ENCODE peak calls at places on chromosomes 16 and 17, in five cellular contexts. Z, W, E, Y and O are unnamed samples.

GRCh38 chr17:69223809-69224208 is 4.8 kb downstream of the ABCA10 start:
- DNase-seq in Y (peak), W (peak), E (no peak), Z (no peak), O (no peak)

GRCh38 chr16:12419151-12419550 is 384.5 kb downstream of the CPPED1 start:
- DNase-seq in E (no peak), Y (no peak), Z (no peak), W (no peak), O (no peak)

GRCh38 chr16:21158208-21159110 is at the start of gene LDAF1:
- DNase-seq in Y (no peak), E (peak), W (no peak), Z (peak), O (peak)

GRCh38 chr17:1492249-1493206 is at the start of gene MYO1C:
- DNase-seq in Y (no peak), E (no peak), Z (no peak), W (no peak), O (no peak)

GRCh38 chr17:74520790-74521480 is 10.3 kb downstream of the CD300LB start:
- DNase-seq in Y (no peak), E (peak), Z (no peak), W (no peak), O (peak)

GRCh38 chr17:81980752-81981239 is 3.4 kb downstream of the ASPSCR1 start:
- DNase-seq in W (no peak), Z (no peak), E (no peak), Y (no peak), O (no peak)

GRCh38 chr16:70430667-70431536 is 8.0 kb downstream of the ST3GAL2 start:
- DNase-seq in Z (no peak), E (no peak), W (no peak), Y (no peak), O (no peak)

GRCh38 chr17:10266477-10266876 is 68.1 kb upstream of the GAS7 start:
- DNase-seq in W (no peak), Y (no peak), Z (no peak), E (no peak), O (no peak)

GRCh38 chr17:27379863-27380533 is 76.2 kb upstream of the KSR1 start:
- DNase-seq in Z (peak), E (peak), Y (no peak), W (no peak), O (no peak)

GRCh38 chr17:16953347-16953746 is 18.6 kb downstream of the TNFRSF13B start:
- DNase-seq in Z (no peak), E (peak), Y (no peak), W (no peak), O (no peak)
- TF ChIP-seq CTCF in Z (no peak), E (no peak), Y (no peak), W (no peak), O (no peak)

GRCh38 chr16:78227855-78228254 is 128.4 kb downstream of the WWOX start:
- DNase-seq in E (no peak), Y (no peak), Z (no peak), W (no peak), O (no peak)
- TF ChIP-seq CTCF in E (no peak), Y (no peak), Z (peak), W (no peak), O (peak)

GRCh38 chr17:44218344-44219125 is 940 bp downstream of the UBTF start:
- DNase-seq in E (no peak), Z (peak), W (peak), Y (peak), O (peak)

GRCh38 chr17:44220211-44221071 is 966 bp upstream of the UBTF start:
- DNase-seq in W (no peak), E (no peak), Z (no peak), Y (no peak), O (no peak)

GRCh38 chr17:44221072-44221861 is 1.8 kb upstream of the UBTF start:
- DNase-seq in Z (peak), W (no peak), Y (no peak), E (peak), O (peak)

GRCh38 chr17:44219126-44219635 is 294 bp downstream of the UBTF start:
- DNase-seq in Y (no peak), W (no peak), Z (peak), E (no peak), O (peak)

DNA sequence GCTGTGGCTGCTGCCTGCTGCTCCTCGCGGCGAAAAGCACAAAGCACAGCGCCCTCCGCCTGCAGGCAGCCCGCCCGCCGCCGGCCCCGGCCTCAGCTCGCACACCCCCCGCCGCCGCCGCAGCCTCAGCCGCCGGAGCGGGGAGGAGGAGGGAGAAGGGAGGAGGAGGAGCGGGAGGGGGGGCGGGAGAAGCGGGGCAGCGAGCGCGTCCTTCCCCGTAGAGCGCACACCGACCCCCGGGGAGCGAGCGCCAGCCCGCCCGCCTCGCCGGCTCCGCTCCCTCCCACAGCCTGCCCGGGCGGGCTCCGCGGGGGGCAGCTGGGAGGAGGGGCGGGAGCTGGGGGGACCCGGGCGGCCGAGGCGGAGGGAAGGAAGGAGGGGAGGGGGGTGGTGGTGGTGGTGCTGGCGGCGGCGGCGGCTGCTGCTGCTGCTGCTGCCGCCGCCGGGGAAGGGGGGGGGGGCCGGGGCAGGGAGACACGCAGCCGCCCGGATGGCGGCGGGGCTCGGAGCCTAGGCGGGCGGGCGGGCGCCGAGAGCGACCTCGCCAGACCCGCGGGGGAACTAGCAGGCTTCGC is at the start of gene UBTF:
- DNase-seq in W (no peak), Y (no peak), E (no peak), Z (peak), O (no peak)
- TF ChIP-seq CTCF in W (no peak), Y (no peak), E (no peak), Z (no peak), O (no peak)

DNA sequence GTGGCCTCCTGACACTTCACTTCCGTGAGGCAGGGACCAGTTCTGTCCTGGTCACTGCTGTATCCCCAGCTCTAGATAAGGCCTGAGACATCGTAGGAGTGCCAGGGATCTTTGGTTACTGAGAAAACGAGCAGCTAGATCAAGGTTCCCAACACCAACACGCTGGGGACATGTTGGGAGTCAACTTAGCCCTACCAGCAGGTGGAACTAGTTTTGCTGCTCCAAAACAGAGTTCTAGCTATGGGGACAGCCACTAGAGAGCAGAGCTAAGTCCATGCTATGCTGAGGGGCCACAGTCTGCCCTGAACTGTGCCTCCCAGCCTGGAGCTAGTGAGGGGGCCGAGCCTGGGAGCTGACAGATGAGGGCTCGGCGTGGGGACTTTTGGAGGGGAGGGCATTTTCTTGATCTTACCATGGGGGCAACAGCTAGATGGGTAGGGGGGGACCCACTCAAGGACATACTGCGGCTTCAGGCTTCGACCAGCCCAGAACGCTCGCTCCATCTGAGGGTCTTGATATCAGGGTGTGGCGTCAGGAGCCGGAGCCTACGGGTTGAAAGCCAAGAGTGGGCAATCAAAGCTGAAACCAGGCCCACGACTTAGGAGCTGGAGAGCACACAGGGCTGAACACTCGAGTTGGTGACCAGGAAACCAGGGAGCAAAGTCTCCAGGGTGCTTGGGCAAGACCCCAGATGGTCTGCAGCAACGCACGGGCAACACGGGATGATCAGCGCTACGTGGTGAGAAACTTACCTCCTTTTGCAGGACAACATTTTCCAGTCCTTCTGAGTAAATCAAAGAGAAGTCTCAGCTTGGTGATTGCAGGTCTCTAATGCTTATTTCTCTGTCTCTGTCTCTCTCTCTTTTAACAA is 13.4 kb downstream of the SNX20 start:
- DNase-seq in Y (no peak), Z (no peak), E (no peak), W (no peak), O (no peak)
- TF ChIP-seq CTCF in Y (no peak), Z (peak), E (no peak), W (no peak), O (no peak)

GRCh38 chr16:10935491-10935890 is 6.8 kb downstream of the DEXI start:
- DNase-seq in Z (no peak), E (no peak), Y (no peak), W (no peak), O (no peak)

GRCh38 chr16:10934325-10935107 is 7.8 kb downstream of the DEXI start:
- DNase-seq in W (no peak), Z (no peak), Y (no peak), E (no peak), O (no peak)

GRCh38 chr16:10932959-10933710 is 9.1 kb downstream of the DEXI start:
- DNase-seq in Y (no peak), Z (no peak), E (no peak), W (no peak), O (no peak)

GRCh38 chr16:10931977-10932632 is 10.2 kb downstream of the DEXI start:
- DNase-seq in Z (no peak), Y (no peak), W (no peak), E (no peak), O (no peak)

GRCh38 chr16:10933865-10934264 is 8.4 kb downstream of the DEXI start:
- DNase-seq in Z (no peak), W (no peak), Y (no peak), E (no peak), O (no peak)
- TF ChIP-seq CTCF in Z (no peak), W (no peak), Y (no peak), E (no peak), O (no peak)

GRCh38 chr16:57945740-57946138 is 25.2 kb downstream of the CNGB1 start:
- DNase-seq in Z (no peak), Y (no peak), W (no peak), E (no peak), O (no peak)
- TF ChIP-seq CTCF in Z (no peak), Y (no peak), W (peak), E (no peak), O (no peak)

GRCh38 chr16:6018848-6019489 is 921.4 kb upstream of the EEF2KMT start:
- DNase-seq in W (no peak), Z (no peak), Y (no peak), E (no peak), O (no peak)

GRCh38 chr16:6019490-6019991 is 921.9 kb upstream of the EEF2KMT start:
- DNase-seq in E (no peak), W (no peak), Z (no peak), Y (no peak), O (peak)

GRCh38 chr16:6023449-6023848 is 925.9 kb upstream of the EEF2KMT start:
- DNase-seq in W (no peak), E (no peak), Z (no peak), Y (no peak), O (no peak)

GRCh38 chr16:6020162-6020980 is 922.8 kb upstream of the EEF2KMT start:
- DNase-seq in Y (no peak), Z (no peak), E (no peak), W (no peak), O (no peak)

DNA sequence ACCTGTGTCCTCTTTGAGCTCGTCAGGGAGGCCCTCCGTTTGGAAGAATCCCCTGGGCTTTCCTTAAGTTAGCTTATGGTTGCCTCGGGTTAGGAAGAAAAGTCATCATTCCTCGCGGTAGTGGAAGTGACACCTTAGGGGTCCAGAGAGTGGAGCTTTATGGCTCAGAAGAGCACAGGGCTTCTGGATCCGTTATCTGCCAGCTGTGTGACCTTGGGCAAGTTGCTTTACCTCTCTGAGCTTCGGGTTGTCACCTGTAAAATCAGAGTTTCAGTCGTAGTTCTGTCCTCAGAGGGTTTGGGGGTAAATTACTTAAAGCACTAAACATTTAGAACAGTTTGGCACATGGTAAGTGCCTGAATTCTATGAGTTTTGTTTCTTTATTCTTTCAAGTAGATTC is 923.9 kb upstream of the EEF2KMT start:
- DNase-seq in E (no peak), Y (no peak), Z (no peak), W (no peak), O (no peak)
- TF ChIP-seq CTCF in E (no peak), Y (no peak), Z (no peak), W (no peak), O (no peak)

DNA sequence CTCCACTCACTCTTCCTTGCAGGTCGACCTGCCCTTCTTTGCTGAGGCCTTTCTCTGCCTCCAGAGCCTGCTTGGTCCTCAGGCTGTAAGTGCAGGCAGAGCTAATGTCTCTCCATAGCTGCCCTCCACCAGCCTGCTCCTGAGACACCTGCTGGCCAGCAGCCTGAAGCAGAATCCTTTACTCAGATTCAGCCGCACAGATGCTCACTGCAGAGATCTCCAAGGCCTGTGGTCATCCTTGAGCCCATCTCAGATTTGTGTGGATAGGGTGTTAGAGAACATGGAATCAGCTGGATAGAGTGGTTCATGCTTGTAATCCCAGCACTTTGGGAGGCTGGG is 11.5 kb downstream of the DEXI start:
- DNase-seq in W (no peak), Z (no peak), E (no peak), Y (no peak), O (no peak)
- TF ChIP-seq CTCF in W (no peak), Z (no peak), E (no peak), Y (no peak), O (no peak)